ENCODE peak calls at places on chromosomes 2 and 18, in four cellular contexts. M, T, C and W are unnamed samples.

GRCh38 chr2:201698588-201699226 is at the start of gene MPP4:
- DNase-seq in C (no peak), M (no peak), T (no peak), W (no peak)

GRCh38 chr2:217612920-217613319 is 389.9 kb downstream of the TNS1 start:
- DNase-seq in C (no peak), M (no peak), T (no peak), W (no peak)

GRCh38 chr18:13216092-13216582 is 2.4 kb upstream of the LDLRAD4 start:
- DNase-seq in M (peak), T (no peak), C (peak), W (peak)

GRCh38 chr2:119126650-119127049 is 31.9 kb downstream of the C1QL2 start:
- DNase-seq in T (peak), C (no peak), M (peak), W (peak)

GRCh38 chr2:158610059-158610458 is 153.3 kb downstream of the PKP4 start:
- DNase-seq in T (no peak), C (no peak), M (no peak), W (no peak)

GRCh38 chr2:191245869-191246531 is 796 bp downstream of the MYO1B start:
- DNase-seq in T (no peak), C (no peak), M (peak), W (peak)

GRCh38 chr18:34978533-34978893 is 62.7 kb upstream of the MAPRE2 start:
- DNase-seq in C (no peak), M (no peak), T (no peak), W (no peak)

GRCh38 chr2:18719978-18720775 is 130.8 kb upstream of the NT5C1B start:
- DNase-seq in M (no peak), C (no peak), T (no peak), W (no peak)

GRCh38 chr2:1798425-1799144 is 54.3 kb upstream of the PXDN start:
- DNase-seq in M (no peak), C (no peak), T (no peak), W (no peak)

GRCh38 chr2:71534786-71535185 is 81.4 kb downstream of the DYSF start:
- DNase-seq in M (no peak), C (no peak), T (no peak), W (peak)

GRCh38 chr2:96816836-96817702 is 1.0 kb downstream of the CNNM3 start:
- DNase-seq in C (no peak), M (peak), T (no peak), W (no peak)
- TF ChIP-seq ESRRA in C (no peak), M (no peak), T (no peak), W (no peak)

GRCh38 chr2:197259470-197259999 is 51.0 kb downstream of the ANKRD44 start:
- DNase-seq in C (no peak), M (no peak), T (no peak), W (no peak)
- TF ChIP-seq CBFB in C (no peak), M (no peak), T (no peak), W (no peak)

GRCh38 chr18:7096838-7097237 is 20.8 kb downstream of the LAMA1 start:
- DNase-seq in C (no peak), M (no peak), T (no peak), W (no peak)
- TF ChIP-seq TCF7 in C (no peak), M (no peak), T (no peak), W (no peak)

GRCh38 chr2:232325324-232326273 is 53.0 kb upstream of the ALPP start:
- DNase-seq in T (peak), C (no peak), M (peak), W (peak)
- TF ChIP-seq ESRRA in T (no peak), C (no peak), M (no peak), W (no peak)

DNA sequence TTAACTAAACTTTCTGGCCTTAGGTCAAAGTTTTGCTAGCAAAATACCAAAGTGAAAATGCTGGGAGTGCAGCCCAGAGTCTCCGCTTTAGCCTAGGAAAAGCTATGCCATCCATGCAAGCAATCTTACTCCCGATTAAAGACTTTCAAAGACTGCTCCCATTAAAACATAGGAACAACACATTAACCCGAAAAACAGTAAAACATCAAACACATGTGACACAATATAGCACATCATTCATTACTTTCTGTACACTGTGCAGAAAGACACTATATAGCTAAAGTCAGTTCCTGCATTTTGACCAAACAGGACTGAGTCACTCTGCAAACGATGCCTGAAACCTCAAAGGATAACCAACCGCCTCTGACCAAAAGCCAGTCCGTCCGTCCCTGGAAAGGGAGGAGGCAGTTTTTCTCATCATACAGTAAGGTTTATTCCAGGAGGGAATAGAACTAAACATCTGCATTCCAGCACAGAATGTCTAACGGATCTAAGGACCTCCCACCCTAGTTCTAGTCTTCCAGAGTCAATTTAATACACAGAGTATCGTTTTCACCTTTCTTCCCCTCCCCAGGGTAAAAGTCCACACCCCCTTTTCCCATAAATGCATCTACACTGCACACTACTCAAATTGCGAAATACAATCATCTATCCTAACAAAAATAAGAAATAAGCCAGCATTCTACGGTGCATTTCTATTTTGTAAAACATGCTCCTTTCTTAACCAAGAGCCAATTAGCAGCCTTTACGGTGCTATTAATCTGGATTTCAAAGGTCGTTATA is 1.7 kb downstream of the ROCK2 start:
- DNase-seq in M (peak), T (peak), C (no peak), W (no peak)
- TF ChIP-seq CBFB in M (no peak), T (no peak), C (no peak), W (no peak)

GRCh38 chr2:181021199-181021789 is 40.9 kb downstream of the UBE2E3 start:
- DNase-seq in T (no peak), M (no peak), C (no peak), W (no peak)

GRCh38 chr2:181022652-181023051 is 42.2 kb downstream of the UBE2E3 start:
- DNase-seq in C (no peak), M (peak), T (no peak), W (no peak)

DNA sequence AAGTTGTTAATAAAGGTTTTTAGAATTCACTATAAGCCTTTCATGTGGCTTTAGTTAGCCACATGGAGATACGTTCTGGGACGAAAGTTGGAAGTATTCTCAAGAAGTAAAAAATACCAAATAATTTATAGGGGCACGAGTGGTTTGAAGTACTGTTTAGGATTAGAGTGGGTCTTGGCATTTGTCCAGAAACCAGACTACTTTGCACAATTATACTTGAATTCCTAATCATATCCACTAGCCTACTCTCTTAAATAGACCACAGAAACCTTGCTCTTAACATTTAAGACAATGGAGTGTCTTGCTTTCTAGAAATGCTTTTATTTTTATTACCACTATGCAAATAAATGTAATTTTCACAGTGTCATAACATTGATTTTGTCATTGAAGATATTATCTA is 44.6 kb downstream of the UBE2E3 start:
- DNase-seq in M (no peak), T (no peak), C (no peak), W (no peak)
- TF ChIP-seq TCF7 in M (no peak), T (no peak), C (no peak), W (no peak)

GRCh38 chr2:137173514-137173913 is 408.2 kb downstream of the THSD7B start:
- DNase-seq in T (no peak), M (peak), C (peak), W (no peak)
- TF ChIP-seq ESRRA in T (no peak), M (no peak), C (no peak), W (no peak)

DNA sequence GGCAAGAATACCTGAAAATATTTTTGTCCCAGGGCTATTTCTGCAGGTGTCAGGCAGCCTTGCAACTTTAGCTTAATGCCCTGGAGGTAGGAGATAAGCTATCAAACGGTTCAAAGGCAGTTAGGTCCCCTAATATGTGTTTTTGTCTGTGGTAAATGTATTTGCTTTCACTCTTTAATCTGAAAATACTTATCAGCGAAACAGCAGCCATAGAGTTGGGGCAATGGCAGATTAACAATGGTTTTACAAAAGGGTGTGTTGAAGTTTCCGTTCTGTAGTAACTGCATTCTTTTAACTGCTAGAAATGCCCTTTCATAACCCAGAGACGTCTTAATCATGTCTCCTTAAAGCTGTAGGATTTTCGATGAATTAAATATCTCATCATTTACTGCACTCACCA is 265.0 kb upstream of the TRIB2 start:
- DNase-seq in M (no peak), C (no peak), T (peak), W (no peak)
- TF ChIP-seq CBFB in M (no peak), C (no peak), T (no peak), W (no peak)

GRCh38 chr2:195945056-195945455 is 123.6 kb downstream of the DNAH7 start:
- DNase-seq in T (no peak), C (no peak), M (no peak), W (no peak)
- TF ChIP-seq TCF7 in T (no peak), C (no peak), M (no peak), W (no peak)

GRCh38 chr2:169799555-169799954 is 884 bp downstream of the SSB start:
- DNase-seq in T (no peak), C (no peak), M (peak), W (no peak)
- TF ChIP-seq ESRRA in T (no peak), C (no peak), M (no peak), W (no peak)